ENCODE peak calls at places on chromosomes 5 and 9, in eight cellular contexts. G is cardiac fibroblast, O is heart right ventricle, B is cardiac muscle cell, P is right lobe of liver, T is mucosa of descending colon, R is tibial artery, C is NB4. N is an unnamed sample.

GRCh38 chr5:139453683-139454567 is 8.6 kb downstream of the ECSCR start:
- DNase-seq in P (no peak), B (no peak), G (no peak), T (no peak), O (no peak), R (no peak), C (no peak), N (no peak)

GRCh38 chr5:73380052-73380451 is 68.5 kb downstream of the FOXD1 start:
- DNase-seq in C (no peak), P (no peak), T (no peak), O (no peak), B (no peak), R (no peak), G (no peak), N (no peak)

GRCh38 chr5:164132358-164132757 is 626.9 kb downstream of the MAT2B start:
- DNase-seq in R (no peak), G (no peak), T (no peak), O (no peak), P (no peak), B (no peak), C (no peak), N (no peak)

GRCh38 chr5:150846651-150847333 is 471 bp downstream of the IRGM start:
- DNase-seq in P (no peak), O (peak), G (peak), T (no peak), B (peak), C (peak), R (no peak), N (peak)

GRCh38 chr5:114447084-114447773 is 85.4 kb downstream of the KCNN2 start:
- DNase-seq in C (peak), R (no peak), B (no peak), O (no peak), G (peak), P (no peak), T (no peak), N (peak)

GRCh38 chr9:131072871-131073237 is 23.5 kb upstream of the AIF1L start:
- DNase-seq in P (no peak), R (no peak), O (no peak), T (no peak), B (no peak), G (no peak), C (no peak), N (no peak)

GRCh38 chr5:124394700-124395099 is 351.7 kb downstream of the ZNF608 start:
- DNase-seq in G (no peak), R (no peak), C (no peak), B (no peak), O (no peak), T (no peak), P (no peak), N (no peak)

GRCh38 chr5:32710859-32711692 is at the start of gene NPR3:
- DNase-seq in G (peak), P (peak), T (peak), B (no peak), R (peak), C (no peak), O (no peak), N (peak)

GRCh38 chr9:27540537-27540936 is 10.9 kb upstream of the MOB3B start:
- DNase-seq in O (no peak), G (peak), R (no peak), B (no peak), P (no peak), T (no peak), C (no peak), N (no peak)

GRCh38 chr5:84403773-84404172 is 19.1 kb upstream of the EDIL3 start:
- DNase-seq in C (no peak), G (peak), R (no peak), T (no peak), B (no peak), P (no peak), O (no peak), N (no peak)

GRCh38 chr5:1532384-1532783 is 8.6 kb upstream of the LPCAT1 start:
- DNase-seq in C (no peak), T (no peak), G (no peak), B (no peak), R (no peak), O (no peak), P (no peak), N (no peak)

GRCh38 chr9:34143116-34143515 is 16.6 kb upstream of the DCAF12 start:
- DNase-seq in R (no peak), O (no peak), P (no peak), C (no peak), G (peak), B (no peak), T (no peak), N (no peak)

GRCh38 chr5:117652001-117652639 is 1077.5 kb upstream of the SEMA6A start:
- DNase-seq in T (no peak), O (no peak), P (no peak), B (peak), G (no peak), C (no peak), R (no peak), N (no peak)

GRCh38 chr9:122190597-122191381 is 31.1 kb downstream of the MORN5 start:
- DNase-seq in P (peak), C (no peak), T (no peak), B (no peak), G (peak), O (no peak), R (no peak), N (no peak)

GRCh38 chr9:86734762-86735161 is 212.5 kb downstream of the GAS1 start:
- DNase-seq in C (no peak), O (no peak), B (no peak), P (no peak), T (no peak), R (no peak), G (peak), N (peak)

GRCh38 chr5:6715758-6716633 is 2.8 kb downstream of the TENT4A start:
- DNase-seq in O (peak), P (no peak), G (no peak), R (no peak), B (no peak), C (peak), T (no peak), N (no peak)

GRCh38 chr5:643811-644271 is 31.7 kb downstream of the CEP72 start:
- DNase-seq in C (no peak), P (peak), O (no peak), G (no peak), T (no peak), R (no peak), B (no peak), N (peak)

GRCh38 chr5:120818128-120818527 is 354.0 kb downstream of the PRR16 start:
- DNase-seq in G (no peak), P (no peak), O (no peak), T (no peak), C (peak), B (no peak), R (no peak), N (peak)

GRCh38 chr5:120813551-120813950 is 349.5 kb downstream of the PRR16 start:
- DNase-seq in C (no peak), R (no peak), G (no peak), P (no peak), T (no peak), O (no peak), B (no peak), N (no peak)

DNA sequence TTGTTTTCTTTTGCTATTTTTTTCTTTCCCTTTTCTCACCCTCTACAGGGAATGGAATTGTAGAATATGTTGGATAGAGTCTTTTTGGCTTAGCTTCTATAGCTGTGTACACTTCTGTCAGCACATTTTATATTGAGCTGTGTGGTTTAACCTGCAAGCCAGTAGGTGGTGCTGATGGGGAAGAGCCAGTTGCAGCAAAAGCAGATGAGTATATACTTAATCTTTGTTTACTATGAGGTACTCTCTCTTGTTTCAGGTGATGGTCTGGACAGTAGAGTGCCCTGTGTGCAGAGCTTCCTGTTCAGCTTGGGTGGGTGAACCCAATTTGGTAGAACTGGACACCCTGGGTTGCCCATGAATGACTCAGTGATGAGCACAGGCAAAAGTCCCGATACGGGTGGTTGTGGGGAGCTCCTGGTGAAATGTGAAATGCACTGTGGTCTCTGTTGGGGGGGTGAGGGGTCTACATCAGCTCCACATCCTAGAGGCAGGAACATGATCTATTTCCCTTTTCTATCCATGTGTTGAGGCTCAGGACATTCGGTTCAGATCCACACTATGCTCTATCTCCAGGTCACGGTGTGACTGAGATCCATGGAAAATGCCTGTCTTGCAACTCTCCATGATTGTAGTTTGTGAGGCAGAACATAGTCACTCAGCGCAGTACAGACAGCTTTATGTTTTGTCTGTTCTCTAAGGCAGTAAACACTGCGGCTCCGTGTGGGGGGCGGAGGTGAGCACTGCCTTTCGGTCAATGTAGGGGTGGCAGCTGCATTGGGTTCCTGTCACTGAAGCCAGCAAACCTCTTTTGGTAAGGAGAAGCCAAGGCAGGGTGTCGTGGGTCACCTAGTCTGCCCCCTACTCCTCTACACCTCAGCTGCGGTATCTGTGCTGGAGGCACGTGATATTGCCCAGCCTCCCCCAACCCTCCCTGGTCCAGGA is 353.2 kb downstream of the PRR16 start:
- DNase-seq in C (peak), R (no peak), O (no peak), G (peak), T (no peak), P (no peak), B (peak), N (peak)
- TF ChIP-seq CTCF in C (no peak), R (no peak), O (no peak), G (peak), T (no peak), P (no peak), B (peak), N (peak)

GRCh38 chr5:9596256-9596655 is 33.9 kb downstream of the TAS2R1 start:
- DNase-seq in T (no peak), O (no peak), R (no peak), B (no peak), P (no peak), G (no peak), C (no peak), N (no peak)
- H3K4me3 ChIP-seq in T (no peak), O (no peak), R (no peak), B (no peak), P (no peak), G (no peak), C (no peak), N (no peak)

GRCh38 chr9:128323192-128323730 is 622 bp downstream of the COQ4 start:
- DNase-seq in G (peak), T (no peak), C (no peak), R (no peak), O (no peak), B (no peak), P (no peak), N (no peak)
- TF ChIP-seq CTCF in G (no peak), T (no peak), C (no peak), R (no peak), O (no peak), B (no peak), P (no peak), N (no peak)

DNA sequence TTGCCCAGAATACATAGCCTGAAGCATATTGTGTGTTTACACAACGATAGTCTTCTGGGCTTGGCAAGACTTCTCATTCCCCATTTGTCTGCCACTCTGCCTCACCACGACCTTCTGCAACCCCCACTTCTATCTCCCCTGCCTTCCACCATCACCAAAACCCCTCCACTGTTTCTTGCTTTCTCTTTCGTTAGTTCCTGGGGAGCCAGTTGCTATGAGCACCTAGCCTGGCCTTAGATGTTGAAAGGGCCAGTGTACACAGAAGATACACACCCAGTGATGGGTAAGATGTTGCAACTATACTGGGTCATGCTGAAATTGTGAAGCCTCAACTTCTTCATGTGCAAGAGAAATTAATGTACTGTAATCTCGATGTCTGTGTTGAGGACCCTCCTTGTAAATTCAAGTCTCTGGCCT is 961 bp upstream of the RNF145 start:
- DNase-seq in P (no peak), C (peak), T (peak), O (no peak), B (no peak), G (no peak), R (no peak), N (peak)
- H3K4me3 ChIP-seq in P (peak), C (peak), T (no peak), O (no peak), B (no peak), G (no peak), R (no peak), N (peak)

GRCh38 chr5:16456103-16456832 is 9.3 kb downstream of the ZNF622 start:
- DNase-seq in C (peak), O (no peak), G (peak), R (peak), T (no peak), P (no peak), B (peak), N (peak)

GRCh38 chr5:16450163-16450562 is 15.4 kb downstream of the ZNF622 start:
- DNase-seq in B (no peak), O (no peak), G (no peak), C (no peak), T (no peak), P (no peak), R (no peak), N (no peak)

GRCh38 chr5:16454686-16455085 is 10.9 kb downstream of the ZNF622 start:
- DNase-seq in C (no peak), B (no peak), R (no peak), P (no peak), O (no peak), G (peak), T (no peak), N (no peak)

GRCh38 chr5:16455670-16456069 is 9.9 kb downstream of the ZNF622 start:
- DNase-seq in T (no peak), B (no peak), R (no peak), G (no peak), C (no peak), P (no peak), O (no peak), N (no peak)

GRCh38 chr5:16453609-16454008 is 12.0 kb downstream of the ZNF622 start:
- DNase-seq in C (no peak), T (no peak), B (peak), O (no peak), P (no peak), R (no peak), G (no peak), N (peak)
- TF ChIP-seq CTCF in C (no peak), T (no peak), B (no peak), O (no peak), P (no peak), R (no peak), G (no peak), N (peak)

N was measured in A673.